ENCODE peak calls at places on chromosomes 12 and 14, in nine cellular contexts. C is GM12864, A is kidney, T is amniotic epithelial cell, Z is left lobe of liver, I is hippocampal formation, Q is globus pallidus, O is NCI-H524, P is IMR-90. N is an unnamed sample.
A peak's percentile ranks its signal among the peaks of the same experiment; 100 is the strongest.

GRCh38 chr12:42180990-42181611 is 36.4 kb upstream of the GXYLT1 start:
- DNase-seq in P (peak; percentile 22), O (no peak), Z (no peak), A (no peak), T (peak; percentile 69), C (no peak), I (no peak), Q (peak; percentile 7), N (peak; percentile 1)

GRCh38 chr14:40467969-40468368 is 1035.7 kb upstream of the FBXO33 start:
- DNase-seq in Q (no peak), A (no peak), Z (no peak), C (no peak), I (no peak), P (no peak), T (no peak), O (no peak), N (no peak)

GRCh38 chr14:57501039-57501557 is 7.4 kb upstream of the CCDC198 start:
- DNase-seq in Z (no peak), O (no peak), I (no peak), P (no peak), Q (no peak), A (no peak), T (no peak), C (no peak), N (no peak)

GRCh38 chr14:105163040-105163742 is 5.4 kb downstream of the JAG2 start:
- DNase-seq in I (no peak), A (no peak), Z (no peak), C (no peak), O (no peak), Q (no peak), P (no peak), T (no peak), N (no peak)

GRCh38 chr12:53232641-53233538 is 881 bp upstream of the RARG start:
- DNase-seq in Z (no peak), I (no peak), O (no peak), T (no peak), A (peak; percentile 88), C (no peak), Q (no peak), P (no peak), N (peak; percentile 55)

GRCh38 chr12:19066471-19067001 is 63.0 kb upstream of the PLEKHA5 start:
- DNase-seq in T (no peak), C (no peak), Z (peak; percentile 53), A (no peak), O (peak; percentile 57), I (no peak), P (no peak), Q (no peak), N (no peak)

GRCh38 chr14:93727039-93727740 is 61.1 kb downstream of the PRIMA1 start:
- DNase-seq in A (no peak), C (no peak), O (no peak), Q (no peak), P (no peak), Z (no peak), T (no peak), I (no peak), N (no peak)

GRCh38 chr12:5691943-5692342 is 253.1 kb downstream of the ANO2 start:
- DNase-seq in T (no peak), O (no peak), C (no peak), I (no peak), Z (no peak), P (peak; percentile 10), Q (no peak), A (no peak), N (no peak)

GRCh38 chr12:102481705-102482104 is 1.3 kb upstream of the IGF1 start:
- DNase-seq in Q (no peak), O (no peak), A (no peak), I (no peak), P (no peak), T (no peak), Z (no peak), C (no peak), N (no peak)

GRCh38 chr12:59596232-59597143 is 659 bp downstream of the SLC16A7 start:
- DNase-seq in P (peak; percentile 74), O (peak; percentile 78), Z (peak; percentile 76), I (peak; percentile 78), T (peak; percentile 73), Q (peak; percentile 69), C (peak; percentile 49), A (peak; percentile 94), N (peak; percentile 76)

GRCh38 chr12:24483732-24484131 is 465.2 kb downstream of the BCAT1 start:
- DNase-seq in T (no peak), Z (no peak), Q (no peak), I (no peak), A (no peak), C (no peak), P (no peak), O (no peak), N (no peak)

GRCh38 chr12:93415723-93416464 is 25.9 kb downstream of the UBE2N start:
- DNase-seq in O (no peak), I (no peak), P (peak; percentile 77), A (no peak), T (peak; percentile 68), Z (no peak), Q (no peak), C (no peak), N (peak; percentile 59)

GRCh38 chr12:13947237-13947945 is 34.0 kb downstream of the GRIN2B start:
- DNase-seq in Q (no peak), Z (no peak), A (no peak), P (no peak), C (no peak), I (no peak), T (no peak), O (peak; percentile 4), N (no peak)

GRCh38 chr12:16884819-16885218 is 278.9 kb upstream of the LMO3 start:
- DNase-seq in I (no peak), Q (no peak), O (no peak), A (no peak), C (no peak), T (no peak), Z (no peak), P (no peak), N (no peak)

GRCh38 chr12:104498211-104498801 is 41.6 kb downstream of the CHST11 start:
- DNase-seq in I (no peak), Z (no peak), P (no peak), A (no peak), Q (no peak), T (no peak), C (no peak), O (no peak), N (peak; percentile 98)

GRCh38 chr12:130775953-130776856 is 60.1 kb upstream of the RIMBP2 start:
- DNase-seq in P (peak; percentile 88), Q (peak; percentile 26), Z (no peak), C (no peak), T (peak; percentile 79), A (peak; percentile 91), O (peak; percentile 17), I (peak; percentile 30), N (peak; percentile 90)

N was measured in RPMI7951.